ENCODE peak calls at places on chromosomes 6 and 20, in five cellular contexts. One of them, this sample, is unnamed.
A peak's percentile ranks its signal among the peaks of the same experiment; 100 is the strongest.

GRCh38 chr20:62353289-62354030 is 13.7 kb downstream of the LAMA5 start:
- DNase-seq in left ventricle myocardium inferior: no peak
- DNase-seq in psoas muscle: peak; percentile 53
- DNase-seq in GM13977: no peak
- DNase-seq in tibial nerve: no peak
- DNase-seq in this sample: no peak

GRCh38 chr6:139475231-139475630 is 100.8 kb upstream of the CITED2 start:
- DNase-seq in left ventricle myocardium inferior: no peak
- DNase-seq in GM13977: no peak
- DNase-seq in psoas muscle: no peak
- DNase-seq in tibial nerve: no peak
- DNase-seq in this sample: no peak

GRCh38 chr6:12314751-12315150 is 24.6 kb downstream of the EDN1 start:
- DNase-seq in tibial nerve: no peak
- DNase-seq in left ventricle myocardium inferior: no peak
- DNase-seq in GM13977: no peak
- DNase-seq in psoas muscle: no peak
- DNase-seq in this sample: no peak

GRCh38 chr6:167937948-167938911 is 59.2 kb upstream of the KIF25 start:
- DNase-seq in tibial nerve: no peak
- DNase-seq in left ventricle myocardium inferior: no peak
- DNase-seq in psoas muscle: no peak
- DNase-seq in GM13977: no peak
- DNase-seq in this sample: no peak

GRCh38 chr20:41377275-41377674 is 10.7 kb upstream of the EMILIN3 start:
- DNase-seq in left ventricle myocardium inferior: no peak
- DNase-seq in psoas muscle: no peak
- DNase-seq in GM13977: no peak
- DNase-seq in tibial nerve: no peak
- DNase-seq in this sample: no peak

GRCh38 chr20:58312836-58313235 is 3.3 kb downstream of the RAB22A start:
- DNase-seq in psoas muscle: no peak
- DNase-seq in GM13977: no peak
- DNase-seq in tibial nerve: no peak
- DNase-seq in left ventricle myocardium inferior: no peak
- DNase-seq in this sample: no peak

GRCh38 chr6:151948007-151948745 is 140.7 kb downstream of the ESR1 start:
- DNase-seq in psoas muscle: no peak
- DNase-seq in left ventricle myocardium inferior: no peak
- DNase-seq in tibial nerve: no peak
- DNase-seq in GM13977: no peak
- DNase-seq in this sample: no peak

GRCh38 chr6:11251553-11252358 is 19.3 kb upstream of the NEDD9 start:
- DNase-seq in GM13977: no peak
- DNase-seq in psoas muscle: no peak
- DNase-seq in left ventricle myocardium inferior: peak; percentile 45
- DNase-seq in tibial nerve: peak; percentile 89
- DNase-seq in this sample: no peak

GRCh38 chr6:40425192-40425919 is 161.8 kb downstream of the LRFN2 start:
- DNase-seq in left ventricle myocardium inferior: peak; percentile 40
- DNase-seq in psoas muscle: no peak
- DNase-seq in GM13977: no peak
- DNase-seq in tibial nerve: no peak
- DNase-seq in this sample: no peak

GRCh38 chr6:369559-370431 is 21.8 kb upstream of the IRF4 start:
- DNase-seq in left ventricle myocardium inferior: no peak
- DNase-seq in GM13977: no peak
- DNase-seq in psoas muscle: no peak
- DNase-seq in tibial nerve: no peak
- DNase-seq in this sample: no peak

GRCh38 chr20:19628570-19629134 is 129.4 kb upstream of the RIN2 start:
- DNase-seq in tibial nerve: peak; percentile 57
- DNase-seq in GM13977: peak; percentile 79
- DNase-seq in left ventricle myocardium inferior: no peak
- DNase-seq in psoas muscle: no peak
- DNase-seq in this sample: no peak

GRCh38 chr20:10652660-10653191 is 21.1 kb downstream of the JAG1 start:
- DNase-seq in psoas muscle: no peak
- DNase-seq in GM13977: no peak
- DNase-seq in tibial nerve: no peak
- DNase-seq in left ventricle myocardium inferior: no peak
- DNase-seq in this sample: no peak

GRCh38 chr20:43949741-43950618 is 35.3 kb downstream of the TOX2 start:
- DNase-seq in left ventricle myocardium inferior: peak; percentile 46
- DNase-seq in tibial nerve: no peak
- DNase-seq in GM13977: peak; percentile 75
- DNase-seq in psoas muscle: no peak
- DNase-seq in this sample: no peak

GRCh38 chr20:57667385-57667784 is 42.4 kb downstream of the PMEPA1 start:
- DNase-seq in tibial nerve: no peak
- DNase-seq in psoas muscle: peak; percentile 38
- DNase-seq in GM13977: no peak
- DNase-seq in left ventricle myocardium inferior: no peak
- DNase-seq in this sample: no peak

GRCh38 chr20:37527638-37528441 is at the start of gene BLCAP:
- DNase-seq in psoas muscle: peak; percentile 96
- DNase-seq in tibial nerve: peak; percentile 90
- DNase-seq in left ventricle myocardium inferior: peak; percentile 92
- DNase-seq in GM13977: peak; percentile 95
- DNase-seq in this sample: peak; percentile 89

GRCh38 chr6:10073326-10073725 is 341.5 kb downstream of the TFAP2A start:
- DNase-seq in GM13977: no peak
- DNase-seq in tibial nerve: no peak
- DNase-seq in psoas muscle: no peak
- DNase-seq in left ventricle myocardium inferior: no peak
- DNase-seq in this sample: no peak

GRCh38 chr20:18007534-18008292 is 38.9 kb downstream of the MGME1 start:
- DNase-seq in psoas muscle: no peak
- DNase-seq in tibial nerve: no peak
- DNase-seq in GM13977: no peak
- DNase-seq in left ventricle myocardium inferior: peak; percentile 31
- DNase-seq in this sample: no peak

GRCh38 chr6:46129634-46130505 is at the start of gene ENPP4:
- DNase-seq in tibial nerve: peak; percentile 87
- DNase-seq in left ventricle myocardium inferior: peak; percentile 81
- DNase-seq in psoas muscle: peak; percentile 95
- DNase-seq in GM13977: peak; percentile 95
- DNase-seq in this sample: peak; percentile 75

GRCh38 chr20:1624811-1625690 is 5.2 kb upstream of the SIRPB1 start:
- DNase-seq in tibial nerve: no peak
- DNase-seq in psoas muscle: no peak
- DNase-seq in left ventricle myocardium inferior: no peak
- DNase-seq in GM13977: no peak
- DNase-seq in this sample: no peak

GRCh38 chr20:43972051-43972450 is 57.4 kb downstream of the TOX2 start:
- DNase-seq in GM13977: no peak
- DNase-seq in tibial nerve: no peak
- DNase-seq in psoas muscle: no peak
- DNase-seq in left ventricle myocardium inferior: no peak
- DNase-seq in this sample: no peak

GRCh38 chr6:137218473-137218916 is 690 bp downstream of the IFNGR1 start:
- DNase-seq in GM13977: no peak
- DNase-seq in psoas muscle: peak; percentile 67
- DNase-seq in tibial nerve: peak; percentile 59
- DNase-seq in left ventricle myocardium inferior: no peak
- DNase-seq in this sample: no peak

GRCh38 chr6:34575326-34575725 is 19.2 kb upstream of the SPDEF start:
- DNase-seq in left ventricle myocardium inferior: no peak
- DNase-seq in GM13977: no peak
- DNase-seq in psoas muscle: no peak
- DNase-seq in tibial nerve: no peak
- DNase-seq in this sample: no peak

GRCh38 chr6:119308048-119308570 is 41.5 kb downstream of the MAN1A1 start:
- DNase-seq in psoas muscle: no peak
- DNase-seq in tibial nerve: no peak
- DNase-seq in left ventricle myocardium inferior: no peak
- DNase-seq in GM13977: no peak
- DNase-seq in this sample: no peak

GRCh38 chr20:34165246-34165645 is 53.2 kb upstream of the EIF2S2 start:
- DNase-seq in tibial nerve: no peak
- DNase-seq in GM13977: no peak
- DNase-seq in psoas muscle: no peak
- DNase-seq in left ventricle myocardium inferior: no peak
- DNase-seq in this sample: no peak

GRCh38 chr20:1269235-1269634 is 3.1 kb downstream of the SNPH start:
- DNase-seq in psoas muscle: no peak
- DNase-seq in GM13977: no peak
- DNase-seq in tibial nerve: no peak
- DNase-seq in left ventricle myocardium inferior: no peak
- DNase-seq in this sample: no peak

GRCh38 chr20:50381053-50381732 is 129.0 kb upstream of the PTPN1 start:
- DNase-seq in GM13977: no peak
- DNase-seq in psoas muscle: no peak
- DNase-seq in left ventricle myocardium inferior: no peak
- DNase-seq in tibial nerve: no peak
- DNase-seq in this sample: no peak

GRCh38 chr20:50381771-50382593 is 128.2 kb upstream of the PTPN1 start:
- DNase-seq in psoas muscle: no peak
- DNase-seq in left ventricle myocardium inferior: no peak
- DNase-seq in tibial nerve: no peak
- DNase-seq in GM13977: peak; percentile 47
- DNase-seq in this sample: no peak

GRCh38 chr20:50379991-50380696 is 130.0 kb upstream of the PTPN1 start:
- DNase-seq in left ventricle myocardium inferior: no peak
- DNase-seq in GM13977: no peak
- DNase-seq in psoas muscle: no peak
- DNase-seq in tibial nerve: no peak
- DNase-seq in this sample: no peak

GRCh38 chr20:50379049-50379990 is 130.9 kb upstream of the PTPN1 start:
- DNase-seq in psoas muscle: peak; percentile 98
- DNase-seq in GM13977: no peak
- DNase-seq in tibial nerve: peak; percentile 95
- DNase-seq in left ventricle myocardium inferior: peak; percentile 93
- DNase-seq in this sample: no peak

DNA sequence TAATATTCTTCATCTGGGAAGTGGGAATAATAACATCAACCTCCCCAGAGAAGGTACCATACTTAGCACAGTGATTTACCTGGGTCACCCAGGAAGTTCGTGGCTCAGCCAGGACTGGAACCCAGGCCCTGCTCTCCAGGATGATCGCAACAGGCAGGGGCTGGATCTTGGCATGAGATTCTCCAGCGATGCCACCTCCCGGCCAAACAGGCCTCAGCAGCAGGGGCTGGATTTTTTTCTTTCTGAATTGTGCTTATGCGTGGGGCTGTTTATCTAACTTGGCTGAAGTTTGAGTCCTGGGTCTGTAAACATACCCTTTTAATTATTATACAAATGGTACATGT is 129.5 kb upstream of the PTPN1 start:
- DNase-seq in tibial nerve: no peak
- DNase-seq in psoas muscle: no peak
- DNase-seq in GM13977: no peak
- DNase-seq in left ventricle myocardium inferior: no peak
- DNase-seq in this sample: no peak
- TF ChIP-seq CTCF in tibial nerve: peak; percentile 50
- TF ChIP-seq CTCF in psoas muscle: peak; percentile 42
- TF ChIP-seq CTCF in GM13977: peak; percentile 14
- TF ChIP-seq CTCF in left ventricle myocardium inferior: peak; percentile 53
- TF ChIP-seq CTCF in this sample: no peak

DNA sequence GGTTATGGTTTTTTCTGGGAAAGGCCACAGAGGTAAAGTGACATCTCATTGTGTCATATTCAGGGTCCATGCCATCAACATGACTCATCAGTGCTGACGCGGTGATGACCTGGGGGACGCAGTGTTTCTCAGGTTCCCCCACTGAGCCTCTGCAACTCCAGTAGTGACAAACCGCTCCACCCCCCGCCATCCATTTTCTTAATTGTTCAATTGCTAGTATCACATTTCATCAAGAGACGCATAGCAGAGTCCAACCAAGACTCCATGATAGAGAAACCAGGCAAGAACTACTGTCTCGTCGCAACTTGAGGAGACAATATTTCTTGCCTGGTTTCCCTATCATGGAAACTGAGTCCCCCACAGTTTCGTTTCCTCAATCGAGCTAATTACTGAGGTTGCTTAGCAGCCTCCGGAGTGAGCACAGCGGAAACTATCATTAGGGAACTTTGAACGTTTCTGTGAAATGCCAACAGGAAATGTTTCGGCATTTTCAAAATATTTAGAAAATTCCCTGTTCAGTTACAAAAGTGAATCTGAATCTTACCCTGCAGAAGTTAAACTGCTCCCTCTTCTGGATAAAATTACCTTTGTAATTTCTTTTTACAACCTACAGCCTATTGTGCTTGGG is 12.2 kb upstream of the SERPINB1 start:
- DNase-seq in psoas muscle: no peak
- DNase-seq in left ventricle myocardium inferior: no peak
- DNase-seq in GM13977: peak; percentile 59
- DNase-seq in tibial nerve: peak; percentile 47
- DNase-seq in this sample: no peak
- TF ChIP-seq CTCF in psoas muscle: peak; percentile 41
- TF ChIP-seq CTCF in left ventricle myocardium inferior: peak; percentile 55
- TF ChIP-seq CTCF in GM13977: no peak
- TF ChIP-seq CTCF in tibial nerve: peak; percentile 33
- TF ChIP-seq CTCF in this sample: peak; percentile 32

DNA sequence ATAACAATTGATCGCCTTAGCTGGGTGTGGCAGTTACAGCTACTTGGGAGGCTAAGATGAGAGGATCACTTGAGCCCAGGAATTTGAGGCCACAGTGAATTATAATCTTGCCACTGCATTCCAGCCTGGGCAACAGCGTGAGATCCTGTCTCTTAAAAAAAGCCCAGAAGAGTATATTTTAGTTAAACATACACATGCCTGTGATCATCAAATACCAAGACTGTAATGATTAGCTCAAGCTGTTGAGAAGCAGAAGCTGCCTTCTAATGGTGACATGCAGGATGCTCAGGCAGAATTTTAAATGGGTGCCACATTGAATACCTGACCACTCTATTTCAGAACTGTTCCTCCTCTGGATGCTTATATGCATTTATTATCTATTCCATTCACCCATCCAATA is 8.9 kb upstream of the TMEM14A start:
- DNase-seq in psoas muscle: no peak
- DNase-seq in GM13977: no peak
- DNase-seq in left ventricle myocardium inferior: no peak
- DNase-seq in tibial nerve: no peak
- DNase-seq in this sample: no peak
- TF ChIP-seq CTCF in psoas muscle: no peak
- TF ChIP-seq CTCF in GM13977: no peak
- TF ChIP-seq CTCF in left ventricle myocardium inferior: no peak
- TF ChIP-seq CTCF in tibial nerve: no peak
- TF ChIP-seq CTCF in this sample: no peak

GRCh38 chr20:49751397-49751735 is 37.7 kb upstream of the B4GALT5 start:
- DNase-seq in psoas muscle: peak; percentile 61
- DNase-seq in left ventricle myocardium inferior: no peak
- DNase-seq in GM13977: no peak
- DNase-seq in tibial nerve: no peak
- DNase-seq in this sample: no peak

GRCh38 chr20:49752504-49752903 is 38.8 kb upstream of the B4GALT5 start:
- DNase-seq in psoas muscle: no peak
- DNase-seq in tibial nerve: no peak
- DNase-seq in GM13977: no peak
- DNase-seq in left ventricle myocardium inferior: no peak
- DNase-seq in this sample: no peak

GRCh38 chr20:49757597-49757996 is 43.9 kb upstream of the B4GALT5 start:
- DNase-seq in GM13977: no peak
- DNase-seq in left ventricle myocardium inferior: no peak
- DNase-seq in psoas muscle: no peak
- DNase-seq in tibial nerve: no peak
- DNase-seq in this sample: no peak

GRCh38 chr20:49753133-49753532 is 39.5 kb upstream of the B4GALT5 start:
- DNase-seq in GM13977: no peak
- DNase-seq in psoas muscle: no peak
- DNase-seq in left ventricle myocardium inferior: no peak
- DNase-seq in tibial nerve: no peak
- DNase-seq in this sample: no peak

GRCh38 chr20:49754596-49754995 is 40.9 kb upstream of the B4GALT5 start:
- DNase-seq in tibial nerve: no peak
- DNase-seq in psoas muscle: no peak
- DNase-seq in left ventricle myocardium inferior: no peak
- DNase-seq in GM13977: no peak
- DNase-seq in this sample: no peak
- TF ChIP-seq CTCF in tibial nerve: no peak
- TF ChIP-seq CTCF in psoas muscle: no peak
- TF ChIP-seq CTCF in left ventricle myocardium inferior: no peak
- TF ChIP-seq CTCF in GM13977: no peak
- TF ChIP-seq CTCF in this sample: no peak

This sample was measured in mesothelial cell of epicardium.